ENCODE peak calls at places on chromosomes 6 and 20, in ten cellular contexts. One of them, this sample, is unnamed.

GRCh38 chr20:34861386-34862084 is 11.1 kb downstream of the GGT7 start:
- DNase-seq in naive thymus-derived CD8-positive, alpha-beta T cell: no peak
- DNase-seq in IMR-90: no peak
- DNase-seq in colonic mucosa: peak
- DNase-seq in germinal center: no peak
- DNase-seq in ecto neural progenitor cell: no peak
- DNase-seq in myocyte: peak
- DNase-seq in stimulated activated CD4-positive, alpha-beta T cell treated with anti-CD3 and anti-CD28 coated beads, Interleukin-4, amount 100 ng/mL, for 48 hours: no peak
- DNase-seq in tibial artery: no peak
- DNase-seq in transverse colon: peak
- DNase-seq in this sample: no peak

GRCh38 chr6:156828280-156828703 is 51.1 kb downstream of the ARID1B start:
- DNase-seq in naive thymus-derived CD8-positive, alpha-beta T cell: no peak
- DNase-seq in IMR-90: peak
- DNase-seq in colonic mucosa: no peak
- DNase-seq in germinal center: no peak
- DNase-seq in ecto neural progenitor cell: no peak
- DNase-seq in myocyte: peak
- DNase-seq in stimulated activated CD4-positive, alpha-beta T cell treated with anti-CD3 and anti-CD28 coated beads, Interleukin-4, amount 100 ng/mL, for 48 hours: no peak
- DNase-seq in tibial artery: no peak
- DNase-seq in transverse colon: no peak
- DNase-seq in this sample: no peak

GRCh38 chr20:33393609-33394008 is 7.7 kb downstream of the CDK5RAP1 start:
- DNase-seq in naive thymus-derived CD8-positive, alpha-beta T cell: no peak
- DNase-seq in IMR-90: peak
- DNase-seq in colonic mucosa: no peak
- DNase-seq in germinal center: no peak
- DNase-seq in ecto neural progenitor cell: no peak
- DNase-seq in myocyte: no peak
- DNase-seq in stimulated activated CD4-positive, alpha-beta T cell treated with anti-CD3 and anti-CD28 coated beads, Interleukin-4, amount 100 ng/mL, for 48 hours: no peak
- DNase-seq in tibial artery: no peak
- DNase-seq in transverse colon: no peak
- DNase-seq in this sample: no peak

GRCh38 chr6:43897571-43898302 is 127.7 kb downstream of the VEGFA start:
- DNase-seq in naive thymus-derived CD8-positive, alpha-beta T cell: no peak
- DNase-seq in IMR-90: no peak
- DNase-seq in colonic mucosa: no peak
- DNase-seq in germinal center: no peak
- DNase-seq in ecto neural progenitor cell: no peak
- DNase-seq in myocyte: peak
- DNase-seq in stimulated activated CD4-positive, alpha-beta T cell treated with anti-CD3 and anti-CD28 coated beads, Interleukin-4, amount 100 ng/mL, for 48 hours: no peak
- DNase-seq in tibial artery: no peak
- DNase-seq in transverse colon: no peak
- DNase-seq in this sample: no peak

GRCh38 chr6:158926429-158926828 is 73.6 kb downstream of the RSPH3 start:
- DNase-seq in naive thymus-derived CD8-positive, alpha-beta T cell: no peak
- DNase-seq in IMR-90: peak
- DNase-seq in colonic mucosa: no peak
- DNase-seq in germinal center: no peak
- DNase-seq in ecto neural progenitor cell: no peak
- DNase-seq in myocyte: no peak
- DNase-seq in stimulated activated CD4-positive, alpha-beta T cell treated with anti-CD3 and anti-CD28 coated beads, Interleukin-4, amount 100 ng/mL, for 48 hours: no peak
- DNase-seq in tibial artery: no peak
- DNase-seq in transverse colon: no peak
- DNase-seq in this sample: no peak

GRCh38 chr6:13916230-13916944 is 8.4 kb upstream of the RNF182 start:
- DNase-seq in naive thymus-derived CD8-positive, alpha-beta T cell: no peak
- DNase-seq in IMR-90: peak
- DNase-seq in colonic mucosa: no peak
- DNase-seq in germinal center: no peak
- DNase-seq in ecto neural progenitor cell: no peak
- DNase-seq in myocyte: no peak
- DNase-seq in stimulated activated CD4-positive, alpha-beta T cell treated with anti-CD3 and anti-CD28 coated beads, Interleukin-4, amount 100 ng/mL, for 48 hours: no peak
- DNase-seq in tibial artery: no peak
- DNase-seq in transverse colon: no peak
- DNase-seq in this sample: no peak

GRCh38 chr20:62697468-62697912 is 11.1 kb upstream of the NTSR1 start:
- DNase-seq in naive thymus-derived CD8-positive, alpha-beta T cell: no peak
- DNase-seq in IMR-90: no peak
- DNase-seq in colonic mucosa: no peak
- DNase-seq in germinal center: no peak
- DNase-seq in ecto neural progenitor cell: no peak
- DNase-seq in myocyte: no peak
- DNase-seq in stimulated activated CD4-positive, alpha-beta T cell treated with anti-CD3 and anti-CD28 coated beads, Interleukin-4, amount 100 ng/mL, for 48 hours: no peak
- DNase-seq in tibial artery: no peak
- DNase-seq in transverse colon: no peak
- DNase-seq in this sample: no peak

GRCh38 chr20:60036346-60037119 is 78.3 kb downstream of the CDH26 start:
- DNase-seq in naive thymus-derived CD8-positive, alpha-beta T cell: no peak
- DNase-seq in IMR-90: no peak
- DNase-seq in colonic mucosa: no peak
- DNase-seq in germinal center: no peak
- DNase-seq in ecto neural progenitor cell: no peak
- DNase-seq in myocyte: no peak
- DNase-seq in stimulated activated CD4-positive, alpha-beta T cell treated with anti-CD3 and anti-CD28 coated beads, Interleukin-4, amount 100 ng/mL, for 48 hours: no peak
- DNase-seq in tibial artery: no peak
- DNase-seq in transverse colon: no peak
- DNase-seq in this sample: no peak

GRCh38 chr6:10194816-10195639 is 219.8 kb downstream of the TFAP2A start:
- DNase-seq in naive thymus-derived CD8-positive, alpha-beta T cell: no peak
- DNase-seq in IMR-90: no peak
- DNase-seq in colonic mucosa: no peak
- DNase-seq in germinal center: no peak
- DNase-seq in ecto neural progenitor cell: no peak
- DNase-seq in myocyte: no peak
- DNase-seq in stimulated activated CD4-positive, alpha-beta T cell treated with anti-CD3 and anti-CD28 coated beads, Interleukin-4, amount 100 ng/mL, for 48 hours: no peak
- DNase-seq in tibial artery: no peak
- DNase-seq in transverse colon: no peak
- DNase-seq in this sample: no peak

GRCh38 chr20:25574411-25574810 is 10.9 kb downstream of the NINL start:
- DNase-seq in naive thymus-derived CD8-positive, alpha-beta T cell: no peak
- DNase-seq in IMR-90: peak
- DNase-seq in colonic mucosa: no peak
- DNase-seq in germinal center: no peak
- DNase-seq in ecto neural progenitor cell: no peak
- DNase-seq in myocyte: no peak
- DNase-seq in stimulated activated CD4-positive, alpha-beta T cell treated with anti-CD3 and anti-CD28 coated beads, Interleukin-4, amount 100 ng/mL, for 48 hours: no peak
- DNase-seq in tibial artery: no peak
- DNase-seq in transverse colon: no peak
- DNase-seq in this sample: no peak